ENCODE peak calls at places on chromosomes 2 and 18, in eight cellular contexts. I, O, F, C, K, B, U and W are unnamed samples.

GRCh38 chr2:159450180-159450579 is 163.7 kb upstream of the WDSUB1 start:
- DNase-seq in F (no peak), O (no peak), B (no peak), I (no peak), C (no peak), U (no peak), K (no peak), W (no peak)

GRCh38 chr2:144330951-144331651 is 188.8 kb downstream of the ZEB2 start:
- DNase-seq in U (no peak), K (peak), O (peak), I (no peak), B (no peak), F (no peak), C (no peak), W (peak)

GRCh38 chr2:731711-732110 is 54.5 kb upstream of the TMEM18 start:
- DNase-seq in F (no peak), I (no peak), K (no peak), C (no peak), U (no peak), B (no peak), O (peak), W (no peak)

GRCh38 chr18:36942264-36942663 is 113.3 kb downstream of the KIAA1328 start:
- DNase-seq in F (peak), K (peak), C (no peak), O (peak), B (peak), I (peak), U (no peak), W (peak)

GRCh38 chr2:21118302-21118920 is 5.4 kb upstream of the TDRD15 start:
- DNase-seq in O (peak), I (peak), C (no peak), B (peak), F (peak), U (no peak), K (peak), W (peak)

GRCh38 chr2:223786236-223786635 is 51.1 kb downstream of the AP1S3 start:
- DNase-seq in C (no peak), F (no peak), I (no peak), K (no peak), B (no peak), U (no peak), O (no peak), W (no peak)

GRCh38 chr2:130834091-130834922 is 2.4 kb upstream of the ARHGEF4 start:
- DNase-seq in B (peak), U (no peak), I (no peak), K (no peak), F (no peak), C (no peak), O (no peak), W (peak)

GRCh38 chr2:56127773-56128170 is 56.0 kb upstream of the CCDC85A start:
- DNase-seq in C (no peak), I (no peak), O (no peak), F (no peak), U (no peak), K (no peak), B (no peak), W (no peak)

GRCh38 chr2:182077451-182078142 is 91.9 kb downstream of the PPP1R1C start:
- DNase-seq in C (no peak), U (no peak), F (peak), K (peak), B (peak), O (peak), I (peak), W (peak)

GRCh38 chr2:46252891-46253659 is 44.1 kb upstream of the EPAS1 start:
- DNase-seq in K (no peak), I (peak), O (peak), C (no peak), F (no peak), U (no peak), B (no peak), W (no peak)

GRCh38 chr2:70214958-70215357 is 24.1 kb upstream of the C2orf42 start:
- DNase-seq in C (no peak), I (no peak), U (no peak), K (no peak), F (no peak), B (no peak), O (no peak), W (peak)

GRCh38 chr2:239917128-239917956 is 107.8 kb downstream of the NDUFA10 start:
- DNase-seq in I (peak), B (no peak), C (no peak), K (peak), O (no peak), F (no peak), U (no peak), W (no peak)

GRCh38 chr2:101463885-101464653 is 10.8 kb downstream of the RFX8 start:
- DNase-seq in C (no peak), O (no peak), K (no peak), F (no peak), B (no peak), I (no peak), U (no peak), W (peak)

GRCh38 chr2:38526195-38526594 is 76.5 kb downstream of the HNRNPLL start:
- DNase-seq in I (no peak), O (no peak), K (no peak), B (no peak), U (no peak), C (no peak), F (no peak), W (peak)

GRCh38 chr18:51513525-51513924 is 316.0 kb upstream of the MEX3C start:
- DNase-seq in C (no peak), K (no peak), F (no peak), O (no peak), B (no peak), I (no peak), U (no peak), W (no peak)

GRCh38 chr2:136436921-136437320 is 319.0 kb upstream of the CXCR4 start:
- DNase-seq in C (no peak), O (peak), K (no peak), F (no peak), U (no peak), B (no peak), I (no peak), W (no peak)

GRCh38 chr2:182133195-182133891 is 147.7 kb downstream of the PPP1R1C start:
- DNase-seq in C (no peak), K (no peak), U (no peak), F (no peak), O (no peak), B (no peak), I (no peak), W (peak)

GRCh38 chr2:125643585-125643984 is 1012.4 kb upstream of the GYPC start:
- DNase-seq in U (peak), C (no peak), B (no peak), I (no peak), O (no peak), K (no peak), F (no peak), W (no peak)

GRCh38 chr2:8312861-8313768 is 368.7 kb upstream of the ID2 start:
- DNase-seq in I (peak), C (peak), K (peak), O (no peak), U (peak), B (no peak), F (no peak), W (peak)

GRCh38 chr2:42868874-42869273 is 76.5 kb upstream of the HAAO start:
- DNase-seq in B (no peak), O (no peak), F (no peak), I (no peak), C (no peak), U (no peak), K (no peak), W (no peak)

GRCh38 chr18:33264566-33264965 is 176.0 kb downstream of the CCDC178 start:
- DNase-seq in I (no peak), O (no peak), U (no peak), B (no peak), C (no peak), F (no peak), K (no peak), W (no peak)
- TF ChIP-seq RAD21 in I (no peak), O (no peak), U (no peak), B (no peak), C (no peak), F (no peak), K (no peak), W (no peak)

DNA sequence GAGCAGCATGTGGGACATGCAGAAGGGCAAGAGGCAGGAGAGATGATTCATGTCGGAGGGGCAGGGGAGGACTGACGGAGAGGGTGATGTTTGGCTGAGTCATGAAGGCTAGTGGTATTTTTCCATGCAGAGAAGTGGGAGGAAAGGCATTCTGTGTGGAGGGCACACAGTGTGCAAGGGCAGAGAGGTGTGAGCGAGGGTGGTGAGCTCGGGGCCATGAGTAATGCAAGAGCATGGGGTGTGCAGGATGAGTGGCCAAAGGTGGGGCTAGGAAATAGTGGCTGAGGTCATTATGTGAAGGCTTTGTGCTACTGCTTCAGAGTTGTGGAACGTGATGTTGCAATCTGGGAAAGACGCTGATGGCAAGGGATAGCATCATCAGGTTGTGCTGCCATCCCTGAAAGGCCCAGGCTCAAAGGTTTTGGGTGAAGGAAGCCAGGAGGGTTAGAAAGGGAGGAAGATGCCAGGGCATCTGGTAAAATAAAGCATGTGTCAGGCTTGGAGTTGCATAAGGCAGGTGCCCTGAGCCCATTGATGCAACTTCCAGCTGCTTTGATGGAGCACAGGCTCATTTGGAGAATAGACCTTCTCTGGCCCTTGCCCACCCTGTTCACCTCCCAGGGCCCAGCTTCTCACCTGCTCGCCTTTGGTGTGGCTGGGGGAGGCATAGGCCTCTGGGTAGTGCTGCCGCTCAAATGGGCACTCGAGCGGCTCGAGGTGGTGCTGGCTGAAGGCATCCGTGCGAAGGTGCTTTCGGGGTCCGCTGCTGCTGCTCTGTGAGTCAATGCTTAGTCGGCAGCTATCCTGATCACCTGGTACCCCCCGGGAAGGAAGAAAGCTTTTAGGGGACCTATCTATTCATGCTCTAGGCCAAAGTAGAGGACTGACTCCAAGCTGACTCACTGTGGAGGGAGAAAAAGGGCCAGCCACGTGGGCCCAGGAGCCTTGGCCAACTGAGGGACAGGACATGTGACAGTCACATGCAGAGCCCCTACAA is 37.5 kb downstream of the PAX8 start:
- DNase-seq in F (peak), K (peak), O (peak), I (peak), B (peak), U (no peak), C (no peak), W (peak)
- TF ChIP-seq RAD21 in F (peak), K (no peak), O (no peak), I (no peak), B (no peak), U (no peak), C (no peak), W (no peak)

DNA sequence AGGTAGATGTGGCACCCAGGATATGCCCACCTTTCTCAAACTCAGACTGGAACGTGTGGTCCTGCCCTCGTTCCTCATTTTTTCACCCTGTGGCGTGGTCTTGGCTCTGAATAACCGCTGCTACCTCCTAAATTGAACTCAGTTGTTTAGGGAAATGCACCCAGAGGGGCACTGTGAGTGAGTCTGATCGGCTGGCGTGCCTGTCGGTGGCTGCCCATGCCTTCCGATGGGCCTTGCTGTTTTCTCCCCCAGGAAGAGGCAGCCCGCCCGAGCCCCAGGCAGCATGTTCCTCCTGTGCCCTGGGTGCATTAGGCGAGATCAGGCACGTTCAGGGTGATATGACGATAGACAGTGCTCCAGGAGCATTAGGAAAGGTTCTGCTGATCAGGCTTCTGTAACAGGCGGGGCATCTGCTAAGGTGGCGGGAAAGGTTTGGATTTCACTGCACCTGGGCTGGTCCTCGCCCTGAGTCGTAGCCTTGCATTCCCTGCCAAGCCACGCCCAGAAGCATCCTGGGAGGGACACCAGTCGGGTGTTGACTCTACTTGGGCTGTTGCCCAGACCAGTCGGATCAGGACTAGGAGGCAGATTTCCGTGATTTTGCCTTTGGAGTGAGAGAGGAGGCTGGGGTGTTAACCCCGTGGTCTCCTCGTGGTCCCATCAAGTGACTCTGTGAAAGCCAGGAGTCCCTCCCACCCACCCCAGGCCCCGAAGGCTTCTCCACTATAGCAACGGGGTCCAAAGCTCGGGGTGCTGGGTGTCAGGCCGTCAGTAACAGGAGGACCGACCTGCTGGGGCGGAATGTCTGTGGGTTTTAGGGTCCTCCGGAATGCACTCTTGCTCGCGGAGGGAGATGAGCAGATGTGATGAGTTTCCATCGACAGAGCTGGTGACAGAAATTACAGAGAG is 75.1 kb downstream of the SH3BP4 start:
- DNase-seq in I (peak), O (no peak), K (no peak), B (no peak), F (peak), U (no peak), C (no peak), W (peak)
- TF ChIP-seq RAD21 in I (no peak), O (no peak), K (no peak), B (no peak), F (no peak), U (no peak), C (no peak), W (no peak)

DNA sequence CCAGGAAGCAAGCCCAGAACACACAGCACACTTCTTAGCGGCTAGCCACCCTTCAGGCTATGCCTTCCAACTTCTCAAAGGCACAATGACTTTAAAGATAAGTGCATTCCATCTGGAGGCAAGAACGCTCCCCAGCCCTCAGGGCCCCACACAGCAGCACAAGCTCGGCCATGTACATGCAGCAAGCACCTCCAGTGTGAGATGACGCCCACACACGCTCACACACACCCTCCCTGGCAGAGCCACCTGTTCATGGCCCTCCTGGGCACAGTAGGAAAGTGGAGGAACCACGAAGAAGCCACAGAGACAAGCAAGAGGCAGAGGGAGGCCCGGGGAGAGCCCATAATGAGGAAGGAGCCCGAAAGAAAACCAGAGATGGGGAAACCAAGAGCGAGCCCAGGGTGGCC is 21.7 kb downstream of the BIN1 start:
- DNase-seq in F (no peak), B (no peak), K (no peak), O (no peak), U (peak), I (no peak), C (no peak), W (peak)
- TF ChIP-seq RAD21 in F (no peak), B (no peak), K (no peak), O (no peak), U (no peak), I (no peak), C (no peak), W (no peak)

GRCh38 chr2:226911932-226912331 is 76.1 kb downstream of the RHBDD1 start:
- DNase-seq in B (no peak), U (no peak), I (no peak), K (no peak), O (no peak), F (no peak), C (no peak), W (peak)
- TF ChIP-seq RAD21 in B (no peak), U (no peak), I (no peak), K (no peak), O (no peak), F (no peak), C (no peak), W (no peak)

DNA sequence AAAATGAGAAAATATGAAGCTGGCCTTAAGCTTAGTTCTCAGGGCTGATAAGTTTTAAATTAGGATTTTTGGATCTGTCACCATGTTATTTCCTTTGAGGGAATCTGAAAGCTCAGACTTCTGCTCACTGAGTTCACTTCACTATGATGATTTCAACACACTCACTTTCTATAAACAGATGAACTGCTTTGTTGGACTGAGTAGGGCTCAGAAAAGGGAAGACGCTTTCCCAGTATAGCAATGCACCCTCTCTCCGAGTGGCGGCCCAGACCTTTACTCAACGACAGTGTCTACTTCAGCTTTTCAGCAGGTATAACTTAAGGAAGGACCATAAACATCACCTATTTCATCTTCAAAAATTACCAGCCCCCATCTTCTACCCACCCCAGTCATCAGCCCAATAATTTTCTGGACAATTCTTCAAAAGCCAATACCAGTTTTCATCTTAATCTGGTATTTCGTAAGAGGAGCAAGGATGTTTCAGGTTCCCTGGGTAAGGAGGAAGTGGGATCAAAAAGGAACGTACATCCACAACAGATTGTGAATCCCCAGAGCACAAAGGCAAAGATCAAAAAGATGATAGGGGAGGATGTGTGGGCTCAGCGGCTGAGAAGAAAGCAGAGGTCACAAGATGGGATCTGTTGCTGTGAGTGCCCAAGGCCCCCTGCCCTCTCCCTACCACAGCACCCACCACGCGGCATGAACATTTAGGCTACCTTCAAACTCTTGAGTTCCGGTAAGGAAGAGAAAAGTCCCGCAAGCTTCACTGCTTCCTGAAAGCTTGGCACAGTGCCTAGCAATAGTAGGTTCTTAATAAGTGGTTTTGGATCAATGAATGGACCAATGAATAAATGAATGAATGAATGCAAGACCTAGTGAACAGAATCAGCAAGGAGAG is 41.9 kb downstream of the LPIN2 start:
- DNase-seq in U (no peak), B (no peak), F (no peak), O (no peak), C (no peak), K (no peak), I (no peak), W (peak)
- TF ChIP-seq RAD21 in U (no peak), B (no peak), F (no peak), O (no peak), C (no peak), K (no peak), I (no peak), W (no peak)